ENCODE peak calls at places on chromosomes 13 and 19, in five cellular contexts. V is HCT116, J is K562, N is GM12878, C is HepG2. M is an unnamed sample.

GRCh38 chr19:7540761-7541480 is 5.4 kb downstream of the PNPLA6 start:
- DNase-seq in V (peak), J (peak), N (no peak), C (no peak), M (peak)

GRCh38 chr19:12899891-12900518 is 9.0 kb downstream of the GCDH start:
- DNase-seq in V (no peak), J (no peak), N (peak), C (no peak), M (no peak)

GRCh38 chr13:99908129-99908805 is 63.3 kb downstream of the ZIC5 start:
- DNase-seq in V (no peak), J (no peak), N (no peak), C (no peak), M (no peak)

GRCh38 chr13:50450279-50450678 is 393.2 kb downstream of the DLEU7 start:
- DNase-seq in V (no peak), J (no peak), N (no peak), C (peak), M (no peak)

GRCh38 chr19:12237143-12237839 is 57.4 kb downstream of the ZNF44 start:
- DNase-seq in V (no peak), J (peak), N (no peak), C (no peak), M (no peak)

GRCh38 chr19:16736709-16737108 is 17.1 kb downstream of the NWD1 start:
- DNase-seq in V (peak), J (no peak), N (no peak), C (no peak), M (no peak)

GRCh38 chr19:50710094-50710493 is 9.5 kb downstream of the SHANK1 start:
- DNase-seq in V (no peak), J (no peak), N (no peak), C (no peak), M (no peak)

GRCh38 chr13:107379398-107380155 is 811.6 kb upstream of the ARGLU1 start:
- DNase-seq in V (no peak), J (no peak), N (no peak), C (no peak), M (no peak)

GRCh38 chr19:1487576-1488281 is 2.4 kb downstream of the PCSK4 start:
- DNase-seq in V (no peak), J (no peak), N (no peak), C (no peak), M (no peak)

GRCh38 chr13:34413538-34414210 is 528.4 kb upstream of the NBEA start:
- DNase-seq in V (no peak), J (no peak), N (no peak), C (no peak), M (no peak)

GRCh38 chr19:49614096-49614857 is 23.3 kb downstream of the PRR12 start:
- DNase-seq in V (no peak), J (no peak), N (no peak), C (peak), M (no peak)

GRCh38 chr19:39582891-39583625 is 19.3 kb upstream of the LGALS13 start:
- DNase-seq in V (no peak), J (no peak), N (peak), C (no peak), M (no peak)

GRCh38 chr13:74132768-74133656 is 1.2 kb downstream of the KLF12 start:
- DNase-seq in V (no peak), J (no peak), N (no peak), C (no peak), M (no peak)

GRCh38 chr19:4064551-4065260 is 2.0 kb downstream of the ZBTB7A start:
- DNase-seq in V (no peak), J (peak), N (no peak), C (no peak), M (no peak)

GRCh38 chr13:66805657-66806056 is 424.5 kb downstream of the PCDH9 start:
- DNase-seq in V (no peak), J (no peak), N (no peak), C (no peak), M (no peak)

GRCh38 chr19:13684021-13684420 is 80.3 kb upstream of the MRI1 start:
- DNase-seq in V (no peak), J (no peak), N (no peak), C (no peak), M (no peak)

GRCh38 chr19:47660435-47660832 is 51.5 kb downstream of the BICRA start:
- DNase-seq in V (peak), J (no peak), N (no peak), C (peak), M (no peak)

GRCh38 chr19:13153627-13154240 is 3.5 kb downstream of the IER2 start:
- DNase-seq in V (no peak), J (peak), N (no peak), C (no peak), M (no peak)

GRCh38 chr19:3668331-3669133 is 31.7 kb downstream of the PIP5K1C start:
- DNase-seq in V (no peak), J (no peak), N (no peak), C (peak), M (no peak)

GRCh38 chr19:49453013-49453756 is at the start of gene ALDH16A1:
- DNase-seq in V (peak), J (peak), N (peak), C (peak), M (peak)

GRCh38 chr13:20370815-20371421 is 138.8 kb upstream of the GJB6 start:
- DNase-seq in V (no peak), J (no peak), N (no peak), C (no peak), M (no peak)

GRCh38 chr13:87887459-87888123 is 216.4 kb downstream of the SLITRK5 start:
- DNase-seq in V (no peak), J (no peak), N (no peak), C (no peak), M (no peak)

GRCh38 chr13:101140087-101140770 is 276.1 kb downstream of the NALCN start:
- DNase-seq in V (no peak), J (no peak), N (no peak), C (no peak), M (no peak)

GRCh38 chr19:13840751-13841338 is 36.1 kb upstream of the NANOS3 start:
- DNase-seq in V (no peak), J (no peak), N (no peak), C (no peak), M (no peak)

GRCh38 chr13:74288361-74288911 is 154.2 kb upstream of the KLF12 start:
- DNase-seq in V (no peak), J (no peak), N (no peak), C (no peak), M (no peak)

GRCh38 chr19:57403737-57404537 is 7.0 kb upstream of the ZNF17 start:
- DNase-seq in V (no peak), J (no peak), N (no peak), C (peak), M (no peak)

GRCh38 chr19:30865481-30865880 is 483.8 kb downstream of the TSHZ3 start:
- DNase-seq in V (no peak), J (no peak), N (no peak), C (no peak), M (no peak)

GRCh38 chr19:46951236-46951986 is 68.2 kb upstream of the NPAS1 start:
- DNase-seq in V (peak), J (no peak), N (no peak), C (peak), M (no peak)

GRCh38 chr19:50460161-50460765 is 16.0 kb upstream of the EMC10 start:
- DNase-seq in V (no peak), J (no peak), N (peak), C (peak), M (no peak)

GRCh38 chr13:113582841-113583631 is 1.5 kb upstream of the TFDP1 start:
- DNase-seq in V (no peak), J (no peak), N (no peak), C (peak), M (peak)

GRCh38 chr19:39156230-39156890 is 30.8 kb downstream of the PAK4 start:
- DNase-seq in V (no peak), J (peak), N (no peak), C (no peak), M (no peak)

GRCh38 chr19:4866595-4867424 is 657 bp downstream of the PLIN3 start:
- DNase-seq in V (no peak), J (peak), N (no peak), C (peak), M (peak)

GRCh38 chr19:344625-345319 is at the start of gene MIER2:
- DNase-seq in V (peak), J (peak), N (peak), C (peak), M (peak)
- TF ChIP-seq SRF in V (no peak), J (no peak), N (no peak), C (no peak), M (no peak)

DNA sequence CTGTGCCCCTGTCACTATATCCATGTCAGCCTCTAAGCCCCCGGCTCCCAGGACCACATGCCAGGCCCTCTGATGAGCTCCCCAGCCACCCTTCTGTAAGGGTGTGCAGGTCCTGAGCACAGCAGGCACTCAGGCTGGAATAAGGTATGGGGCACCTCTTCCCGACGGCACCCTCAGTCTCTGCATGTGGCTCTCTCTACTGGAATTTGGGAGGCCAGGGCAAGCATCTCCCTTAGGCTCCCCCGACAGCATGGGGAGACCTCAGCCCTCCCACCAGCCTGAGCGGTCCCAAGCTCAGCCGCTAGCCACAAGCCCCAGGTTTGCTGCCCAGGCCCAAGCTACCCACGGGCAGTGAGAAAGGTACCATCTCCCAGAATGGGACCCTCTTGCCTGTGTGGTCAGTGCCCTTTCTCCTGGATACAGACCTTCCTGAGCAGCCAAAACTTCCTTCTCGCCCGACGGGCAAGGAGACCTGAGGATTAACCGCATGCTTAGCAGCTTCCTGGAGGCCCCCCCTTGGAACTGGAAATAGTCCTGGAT is 22.5 kb upstream of the C19orf12 start:
- DNase-seq in V (no peak), J (no peak), N (no peak), C (no peak), M (no peak)
- TF ChIP-seq SRF in V (no peak), J (no peak), N (no peak), C (no peak), M (no peak)

GRCh38 chr13:24624801-24625231 is 55.4 kb upstream of the ATP12A start:
- DNase-seq in V (no peak), J (no peak), N (no peak), C (no peak), M (no peak)

GRCh38 chr13:24626449-24626848 is 53.8 kb upstream of the ATP12A start:
- DNase-seq in V (no peak), J (no peak), N (no peak), C (no peak), M (no peak)

GRCh38 chr13:24625870-24626419 is 54.3 kb upstream of the ATP12A start:
- DNase-seq in V (no peak), J (no peak), N (no peak), C (no peak), M (no peak)

GRCh38 chr13:24624363-24624762 is 55.8 kb upstream of the ATP12A start:
- DNase-seq in V (no peak), J (no peak), N (no peak), C (no peak), M (no peak)

DNA sequence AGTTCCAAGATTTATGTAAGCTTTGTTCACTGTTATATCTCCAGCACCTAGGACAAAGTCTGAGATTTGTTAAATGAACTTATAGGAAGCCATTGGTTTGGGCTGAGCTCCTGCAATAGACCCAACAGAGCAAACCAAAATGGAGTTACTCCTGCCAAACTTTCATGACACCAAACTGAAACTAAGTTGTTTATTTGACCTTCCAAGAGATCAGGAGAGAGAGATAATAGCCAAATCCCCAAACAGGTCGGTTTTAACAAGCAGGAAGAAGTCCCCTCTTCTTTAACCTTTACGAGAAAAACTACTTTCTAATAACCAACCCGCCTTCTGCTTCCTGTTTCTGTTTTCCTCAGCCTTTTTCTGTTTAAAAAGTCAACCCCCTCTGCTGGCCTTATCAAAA is 54.9 kb upstream of the ATP12A start:
- DNase-seq in V (no peak), J (no peak), N (no peak), C (no peak), M (no peak)
- TF ChIP-seq SRF in V (no peak), J (no peak), N (no peak), C (no peak), M (no peak)

GRCh38 chr19:23817519-23817918 is 58.8 kb upstream of the ZNF681 start:
- DNase-seq in V (peak), J (peak), N (no peak), C (peak), M (no peak)
- TF ChIP-seq SRF in V (no peak), J (no peak), N (no peak), C (no peak), M (no peak)

DNA sequence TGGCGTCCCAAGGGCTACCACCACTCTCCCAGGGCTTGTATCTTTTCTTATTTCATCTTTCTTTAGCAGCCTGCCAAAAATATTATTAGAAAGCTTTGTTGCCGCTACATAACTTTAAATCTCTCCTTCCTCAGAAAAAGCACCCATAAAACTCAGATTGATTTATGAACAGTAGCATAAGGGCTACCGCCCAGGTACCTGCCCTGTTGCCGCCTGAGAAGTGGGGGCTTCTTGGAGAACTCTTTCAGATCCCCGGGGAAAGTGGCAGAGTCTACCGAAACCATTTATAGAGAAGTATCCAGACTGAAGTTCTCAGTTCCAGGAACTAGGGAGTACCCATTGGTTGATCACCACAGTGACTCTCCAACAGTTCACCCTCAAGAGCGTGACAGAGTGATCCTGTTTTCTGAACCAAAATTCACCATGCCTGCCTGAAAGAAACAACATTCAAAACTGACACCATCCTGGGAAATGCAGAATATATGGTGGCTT is 697 bp upstream of the N4BP2L1 start:
- DNase-seq in V (no peak), J (no peak), N (no peak), C (no peak), M (no peak)
- TF ChIP-seq SRF in V (no peak), J (no peak), N (no peak), C (no peak), M (no peak)

GRCh38 chr13:71864981-71865857 is 1.8 kb downstream of the DACH1 start:
- DNase-seq in V (no peak), J (no peak), N (no peak), C (no peak), M (no peak)
- TF ChIP-seq SRF in V (no peak), J (no peak), N (no peak), C (no peak), M (no peak)

M was measured in H1.